ENCODE peak calls at places on chromosome 5, in seven cellular contexts. H is body of pancreas, Z is astrocyte of the spinal cord, J is uterus, G is Ammon's horn, A is HEK293T, W is breast epithelium. L is an unnamed sample.

GRCh38 chr5:110297152-110297670 is 429.3 kb downstream of the TMEM232 start:
- DNase-seq in H (no peak), Z (no peak), J (no peak), G (no peak), A (no peak), W (no peak), L (no peak)

GRCh38 chr5:67383451-67383850 is 186.9 kb upstream of the CD180 start:
- DNase-seq in H (no peak), Z (peak; percentile 22), J (no peak), G (no peak), A (no peak), W (no peak), L (no peak)

GRCh38 chr5:80193421-80193820 is 62.4 kb downstream of the SERINC5 start:
- DNase-seq in H (no peak), Z (peak; percentile 47), J (no peak), G (peak; percentile 24), A (no peak), W (no peak), L (peak; percentile 46)

GRCh38 chr5:119435436-119436132 is 16.7 kb upstream of the HSD17B4 start:
- DNase-seq in H (peak; percentile 60), Z (peak; percentile 59), J (peak; percentile 18), G (peak; percentile 54), A (peak; percentile 58), W (no peak), L (peak; percentile 79)

GRCh38 chr5:52867809-52868208 is 80.1 kb downstream of the ITGA1 start:
- DNase-seq in H (no peak), Z (peak; percentile 20), J (no peak), G (no peak), A (no peak), W (no peak), L (no peak)

GRCh38 chr5:160079753-160080152 is 39.5 kb downstream of the PWWP2A start:
- DNase-seq in H (no peak), Z (no peak), J (no peak), G (no peak), A (no peak), W (no peak), L (no peak)

GRCh38 chr5:150162142-150162513 is 4.5 kb upstream of the CDX1 start:
- DNase-seq in H (no peak), Z (no peak), J (no peak), G (no peak), A (peak; percentile 27), W (no peak), L (peak; percentile 32)

GRCh38 chr5:73899055-73899454 is 273.1 kb downstream of the ARHGEF28 start:
- DNase-seq in H (no peak), Z (no peak), J (no peak), G (no peak), A (no peak), W (no peak), L (no peak)

GRCh38 chr5:115402822-115403577 is 106.5 kb upstream of the CCDC112 start:
- DNase-seq in H (no peak), Z (peak; percentile 63), J (no peak), G (no peak), A (no peak), W (no peak), L (no peak)

GRCh38 chr5:35821513-35821912 is 35.2 kb upstream of the IL7R start:
- DNase-seq in H (no peak), Z (no peak), J (no peak), G (no peak), A (no peak), W (no peak), L (no peak)

GRCh38 chr5:16471387-16471786 is 5.8 kb upstream of the ZNF622 start:
- DNase-seq in H (no peak), Z (no peak), J (no peak), G (no peak), A (no peak), W (no peak), L (no peak)

GRCh38 chr5:34998058-34998789 is 49.5 kb downstream of the AGXT2 start:
- DNase-seq in H (no peak), Z (peak; percentile 45), J (no peak), G (peak; percentile 8), A (no peak), W (no peak), L (no peak)

GRCh38 chr5:131548190-131548589 is 86.8 kb downstream of the RAPGEF6 start:
- DNase-seq in H (no peak), Z (peak; percentile 15), J (no peak), G (no peak), A (no peak), W (no peak), L (no peak)

GRCh38 chr5:31711935-31712592 is 73.1 kb downstream of the PDZD2 start:
- DNase-seq in H (no peak), Z (no peak), J (no peak), G (no peak), A (no peak), W (no peak), L (no peak)

GRCh38 chr5:142548739-142549275 is 137.1 kb downstream of the FGF1 start:
- DNase-seq in H (peak; percentile 48), Z (peak; percentile 98), J (peak; percentile 54), G (peak; percentile 85), A (peak; percentile 80), W (no peak), L (peak; percentile 76)

GRCh38 chr5:360277-361027 is 38.9 kb downstream of the AHRR start:
- DNase-seq in H (no peak), Z (no peak), J (no peak), G (no peak), A (no peak), W (no peak), L (no peak)

GRCh38 chr5:179986328-179986727 is 78.6 kb upstream of the TBC1D9B start:
- DNase-seq in H (peak; percentile 31), Z (no peak), J (no peak), G (peak; percentile 45), A (no peak), W (no peak), L (no peak)

GRCh38 chr5:150618588-150619281 is 21.7 kb upstream of the SYNPO start:
- DNase-seq in H (peak; percentile 55), Z (no peak), J (peak; percentile 54), G (no peak), A (no peak), W (no peak), L (no peak)

GRCh38 chr5:76546497-76547102 is 76.6 kb downstream of the F2RL2 start:
- DNase-seq in H (no peak), Z (no peak), J (no peak), G (peak; percentile 55), A (no peak), W (no peak), L (no peak)

GRCh38 chr5:56011835-56012234 is 17.1 kb upstream of the IL6ST start:
- DNase-seq in H (no peak), Z (peak; percentile 79), J (no peak), G (no peak), A (no peak), W (no peak), L (no peak)

GRCh38 chr5:34982823-34983222 is 53.5 kb downstream of the DNAJC21 start:
- DNase-seq in H (no peak), Z (no peak), J (no peak), G (no peak), A (no peak), W (no peak), L (no peak)

GRCh38 chr5:35046754-35047153 is 995 bp downstream of the AGXT2 start:
- DNase-seq in H (no peak), Z (peak; percentile 94), J (no peak), G (no peak), A (no peak), W (no peak), L (no peak)

GRCh38 chr5:68680376-68680775 is 413.4 kb upstream of the SLC30A5 start:
- DNase-seq in H (no peak), Z (no peak), J (no peak), G (no peak), A (no peak), W (no peak), L (no peak)

GRCh38 chr5:103587185-103587748 is 24.7 kb upstream of the NUDT12 start:
- DNase-seq in H (no peak), Z (peak; percentile 59), J (no peak), G (peak; percentile 11), A (no peak), W (no peak), L (peak; percentile 53)

GRCh38 chr5:169369130-169369529 is 68.2 kb upstream of the SLIT3 start:
- DNase-seq in H (no peak), Z (no peak), J (no peak), G (no peak), A (no peak), W (no peak), L (no peak)

GRCh38 chr5:96001262-96001661 is 39.6 kb upstream of the ELL2 start:
- DNase-seq in H (no peak), Z (no peak), J (no peak), G (no peak), A (no peak), W (no peak), L (no peak)

L was measured in HAP-1.